ENCODE peak calls at places on chromosomes 2 and 18, in eight cellular contexts. Q is kidney tubule cell, Y is endothelial cell of umbilical vein, H is NCI-H1105 treated with DMSO at 0.1 percent for 48 hours, N is hippocampal formation, S is fibroblast of gingiva, R is heart left ventricle, I is D341Med. T is an unnamed sample.

GRCh38 chr2:10160226-10160955 is 37.9 kb downstream of the RRM2 start:
- DNase-seq in N (no peak), Y (no peak), I (peak), R (no peak), H (no peak), Q (no peak), S (no peak), T (no peak)

GRCh38 chr18:9796933-9797549 is 88.7 kb upstream of the TXNDC2 start:
- DNase-seq in I (no peak), Y (no peak), Q (peak), S (peak), R (no peak), H (peak), N (peak), T (no peak)

GRCh38 chr2:50645346-50645745 is 386.6 kb downstream of the NRXN1 start:
- DNase-seq in Y (no peak), I (no peak), Q (no peak), R (no peak), N (no peak), S (no peak), H (no peak), T (no peak)

GRCh38 chr2:153432381-153432780 is 46.2 kb downstream of the RPRM start:
- DNase-seq in I (no peak), R (no peak), Q (peak), Y (no peak), H (no peak), N (no peak), S (no peak), T (no peak)

GRCh38 chr2:232372231-232373208 is 6.0 kb upstream of the ALPP start:
- DNase-seq in N (no peak), Q (no peak), S (peak), H (no peak), R (no peak), I (no peak), Y (no peak), T (no peak)

GRCh38 chr2:220064282-220065042 is 437.0 kb downstream of the SLC4A3 start:
- DNase-seq in R (no peak), H (no peak), Q (no peak), N (no peak), Y (no peak), S (no peak), I (no peak), T (no peak)

GRCh38 chr2:72033636-72034035 is 114.0 kb downstream of the CYP26B1 start:
- DNase-seq in H (no peak), S (no peak), I (peak), R (no peak), N (no peak), Y (no peak), Q (no peak), T (no peak)

GRCh38 chr18:63427566-63427965 is 5.3 kb upstream of the VPS4B start:
- DNase-seq in H (no peak), S (no peak), Y (no peak), Q (peak), N (no peak), I (no peak), R (no peak), T (no peak)

GRCh38 chr2:24276349-24276899 is 83.9 kb downstream of the ITSN2 start:
- DNase-seq in Y (no peak), N (no peak), R (no peak), H (no peak), S (no peak), I (no peak), Q (no peak), T (no peak)

GRCh38 chr2:62435720-62436119 is 70.3 kb downstream of the TMEM17 start:
- DNase-seq in Y (no peak), H (no peak), R (no peak), N (no peak), S (no peak), I (no peak), Q (no peak), T (peak)